ENCODE peak calls at places on chromosomes 16 and 17, in four cellular contexts. D is anterior cingulate cortex, W is hypothalamus, M is neural crest cell. C is an unnamed sample.
A peak's percentile ranks its signal among the peaks of the same experiment; 100 is the strongest.

GRCh38 chr17:79075433-79075805 is 795 bp downstream of the ENGASE start:
- DNase-seq in D (no peak), W (no peak), M (no peak), C (no peak)

GRCh38 chr17:38454528-38454927 is 26.3 kb downstream of the ARHGAP23 start:
- DNase-seq in D (peak; percentile 34), W (peak; percentile 67), M (no peak), C (peak; percentile 77)

GRCh38 chr17:74386397-74386796 is 19.1 kb downstream of the GPR142 start:
- DNase-seq in D (no peak), W (no peak), M (no peak), C (no peak)

GRCh38 chr16:66471696-66472393 is 44.8 kb downstream of the BEAN1 start:
- DNase-seq in D (no peak), W (no peak), M (no peak), C (no peak)

GRCh38 chr16:81752225-81752875 is 26.7 kb upstream of the PLCG2 start:
- DNase-seq in D (no peak), W (peak; percentile 20), M (no peak), C (peak; percentile 43)

GRCh38 chr16:3780570-3780969 is 63.2 kb upstream of the TRAP1 start:
- DNase-seq in D (no peak), W (no peak), M (no peak), C (no peak)

GRCh38 chr16:12801511-12802042 is 2.1 kb downstream of the CPPED1 start:
- DNase-seq in D (no peak), W (no peak), M (no peak), C (peak; percentile 78)

GRCh38 chr17:11514565-11514964 is 83.7 kb upstream of the DNAH9 start:
- DNase-seq in D (no peak), W (no peak), M (no peak), C (no peak)

GRCh38 chr17:50129946-50130777 is at the start of gene SAMD14:
- DNase-seq in D (no peak), W (no peak), M (peak; percentile 30), C (no peak)

GRCh38 chr16:88777801-88778415 is 7.1 kb downstream of the PIEZO1 start:
- DNase-seq in D (no peak), W (no peak), M (no peak), C (no peak)

GRCh38 chr16:74480150-74481029 is 59.1 kb upstream of the CLEC18B start:
- DNase-seq in D (no peak), W (no peak), M (no peak), C (peak; percentile 56)

GRCh38 chr17:17582372-17582771 is 9.1 kb downstream of the PEMT start:
- DNase-seq in D (no peak), W (no peak), M (no peak), C (no peak)

GRCh38 chr16:72785886-72786285 is 262.0 kb downstream of the ZFHX3 start:
- DNase-seq in D (no peak), W (no peak), M (no peak), C (no peak)

GRCh38 chr17:81094224-81094743 is 59.3 kb downstream of the BAIAP2 start:
- DNase-seq in D (no peak), W (no peak), M (no peak), C (no peak)

GRCh38 chr17:82970818-82971610 is 108.4 kb upstream of the METRNL start:
- DNase-seq in D (no peak), W (no peak), M (no peak), C (peak; percentile 7)

GRCh38 chr17:68790481-68790880 is 164.7 kb downstream of the ABCA8 start:
- DNase-seq in D (no peak), W (no peak), M (no peak), C (no peak)

GRCh38 chr17:45371414-45372324 is 54.8 kb upstream of the MAP3K14 start:
- DNase-seq in D (no peak), W (no peak), M (peak; percentile 62), C (peak; percentile 73)

GRCh38 chr17:29706045-29706431 is 83.3 kb upstream of the CORO6 start:
- DNase-seq in D (no peak), W (no peak), M (no peak), C (no peak)

GRCh38 chr17:64920026-64920418 is 744 bp upstream of the LRRC37A3 start:
- DNase-seq in D (no peak), W (peak; percentile 29), M (no peak), C (peak; percentile 28)

GRCh38 chr16:27313422-27314160 is at the start of gene IL4R:
- DNase-seq in D (no peak), W (no peak), M (peak; percentile 34), C (peak; percentile 74)

GRCh38 chr16:76118344-76118743 is 158.9 kb upstream of the CNTNAP4 start:
- DNase-seq in D (no peak), W (no peak), M (no peak), C (no peak)

GRCh38 chr17:38867179-38867994 is 2.5 kb upstream of the LASP1 start:
- DNase-seq in D (no peak), W (peak; percentile 35), M (peak; percentile 74), C (peak; percentile 73)

GRCh38 chr17:67260051-67260987 is 15.3 kb upstream of the HELZ start:
- DNase-seq in D (no peak), W (no peak), M (no peak), C (peak; percentile 51)

GRCh38 chr17:57523926-57524634 is 221.0 kb downstream of the CCDC182 start:
- DNase-seq in D (no peak), W (no peak), M (no peak), C (no peak)

GRCh38 chr17:42519546-42520444 is 16.2 kb upstream of the NAGLU start:
- DNase-seq in D (peak; percentile 34), W (peak; percentile 35), M (peak; percentile 11), C (peak; percentile 98)

GRCh38 chr16:53235851-53236250 is 181.1 kb downstream of the CHD9 start:
- DNase-seq in D (no peak), W (no peak), M (no peak), C (no peak)

GRCh38 chr16:54282923-54283734 is 3.5 kb downstream of the IRX3 start:
- DNase-seq in D (no peak), W (no peak), M (no peak), C (no peak)

GRCh38 chr17:37488009-37488604 is 1.6 kb upstream of the DUSP14 start:
- DNase-seq in D (no peak), W (no peak), M (no peak), C (no peak)

C was measured in testis.